ENCODE peak calls at places on chromosome X, in eight cellular contexts. H is fibroblast of pulmonary artery, W is astrocyte of the spinal cord, O is breast epithelium, L is GM12865, E is upper lobe of right lung, J is H9, Q is H1. Z is an unnamed sample.

GRCh38 chrX:1452497-1453389 is at the start of gene ASMTL:
- DNase-seq in H (peak), J (peak), L (peak), E (peak), W (peak), O (peak), Q (peak), Z (peak)

GRCh38 chrX:113370001-113370400 is 529.4 kb upstream of the AMOT start:
- DNase-seq in O (no peak), W (no peak), H (no peak), J (no peak), Q (no peak), L (no peak), E (no peak), Z (no peak)

GRCh38 chrX:104806346-104806745 is 240.3 kb downstream of the IL1RAPL2 start:
- DNase-seq in Q (no peak), O (no peak), L (no peak), W (no peak), J (no peak), H (no peak), E (no peak), Z (no peak)

GRCh38 chrX:56968980-56969379 is 26.4 kb downstream of the SPIN3 start:
- DNase-seq in H (no peak), J (no peak), Q (no peak), L (no peak), E (no peak), W (no peak), O (no peak), Z (no peak)

GRCh38 chrX:23783569-23784486 is 855 bp downstream of the SAT1 start:
- DNase-seq in E (no peak), W (peak), J (no peak), O (no peak), H (peak), Q (no peak), L (peak), Z (no peak)

GRCh38 chrX:24643116-24643515 is 4.0 kb downstream of the PCYT1B start:
- DNase-seq in W (no peak), H (peak), E (no peak), L (no peak), Q (no peak), J (no peak), O (no peak), Z (no peak)

GRCh38 chrX:108072746-108073145 is 18.6 kb downstream of the PSMD10 start:
- DNase-seq in H (no peak), E (no peak), J (no peak), W (peak), Q (no peak), L (no peak), O (no peak), Z (no peak)

GRCh38 chrX:821311-822178 is 191.0 kb downstream of the SHOX start:
- DNase-seq in Q (no peak), H (peak), J (no peak), L (no peak), W (peak), O (no peak), E (no peak), Z (peak)

GRCh38 chrX:112651766-112652165 is 28.0 kb downstream of the LHFPL1 start:
- DNase-seq in W (peak), Q (no peak), E (no peak), J (no peak), O (no peak), H (peak), L (no peak), Z (no peak)

GRCh38 chrX:76148011-76148665 is 24.7 kb upstream of the PBDC1 start:
- DNase-seq in Q (no peak), E (no peak), J (no peak), W (peak), O (no peak), H (peak), L (peak), Z (no peak)

GRCh38 chrX:31333181-31333831 is 261.5 kb upstream of the FTHL17 start:
- DNase-seq in L (no peak), J (no peak), W (peak), H (peak), E (no peak), O (no peak), Q (no peak), Z (no peak)

GRCh38 chrX:115561605-115562491 is 874 bp downstream of the PLS3 start:
- DNase-seq in J (peak), H (peak), E (peak), W (peak), Q (no peak), L (peak), O (no peak), Z (peak)

GRCh38 chrX:120575379-120576114 is 14.8 kb upstream of the CUL4B start:
- DNase-seq in H (no peak), J (peak), Q (no peak), O (no peak), W (no peak), L (no peak), E (no peak), Z (no peak)

GRCh38 chrX:13167444-13168207 is 123.2 kb upstream of the FAM9C start:
- DNase-seq in L (peak), J (no peak), W (peak), E (no peak), Q (no peak), H (peak), O (no peak), Z (no peak)

DNA sequence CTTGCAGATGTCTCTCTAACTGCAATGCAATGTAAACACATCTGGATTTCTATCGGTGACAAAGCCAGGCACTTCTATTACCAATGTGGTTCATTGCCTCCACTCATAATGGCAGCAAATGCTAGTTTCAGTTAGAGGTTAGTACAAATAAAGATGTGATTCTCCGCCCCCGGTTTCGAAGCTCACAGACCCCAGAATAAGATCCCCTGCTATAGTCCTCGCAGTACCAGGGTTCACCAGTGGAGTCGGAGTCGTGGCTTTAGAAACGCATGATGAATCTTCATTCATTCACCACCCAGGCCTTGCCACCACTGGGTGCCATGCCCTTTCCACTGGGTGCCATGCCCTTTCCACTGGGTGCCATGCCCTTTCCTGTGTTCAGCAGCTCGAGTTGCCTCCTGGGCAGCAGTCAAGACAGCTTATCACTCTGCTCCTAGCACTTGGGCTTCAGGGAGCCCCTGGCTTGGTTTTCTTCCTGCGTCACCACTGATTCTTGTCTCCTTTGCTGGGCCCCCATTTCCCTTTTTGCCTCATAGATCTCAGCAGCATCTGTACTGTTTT is 3.5 kb upstream of the NAA10 start:
- DNase-seq in L (no peak), O (no peak), W (no peak), J (no peak), Q (no peak), E (no peak), H (no peak), Z (no peak)
- TF ChIP-seq CTCF in L (no peak), O (no peak), W (peak), J (no peak), Q (no peak), E (no peak), H (peak), Z (peak)

DNA sequence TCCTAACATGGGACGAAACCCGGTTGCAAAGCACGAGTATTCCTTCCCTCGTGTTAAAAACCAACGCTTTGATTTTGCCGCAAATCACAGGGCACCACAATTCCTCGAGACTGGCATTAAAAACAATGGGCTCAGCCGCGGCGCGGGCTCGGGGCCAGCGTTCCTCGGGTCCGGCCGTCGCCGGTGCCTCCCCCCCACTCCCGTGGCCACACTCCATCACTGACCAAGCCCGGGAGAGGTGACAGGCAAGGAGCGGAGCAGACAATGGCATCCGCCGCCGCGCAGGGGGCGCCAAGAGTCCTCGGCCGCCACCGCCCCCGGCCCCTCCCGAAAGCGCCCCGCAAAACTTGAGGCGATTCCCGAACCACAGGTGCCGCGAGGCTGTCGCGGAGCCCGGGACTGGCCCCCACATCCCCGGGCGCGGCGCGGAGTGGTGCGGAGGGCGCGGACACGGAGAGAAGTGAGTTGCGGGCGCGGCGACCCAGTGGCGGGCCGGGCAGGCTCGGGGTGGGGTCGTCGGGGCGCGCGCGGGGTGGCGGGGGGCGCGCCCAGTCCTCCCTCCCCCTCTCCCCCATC is 445 bp downstream of the AP1S2 start:
- DNase-seq in H (no peak), O (peak), L (peak), W (no peak), E (peak), J (peak), Q (no peak), Z (peak)
- TF ChIP-seq CTCF in H (no peak), O (no peak), L (peak), W (peak), E (peak), J (peak), Q (no peak), Z (peak)

GRCh38 chrX:29707088-29707487 is 508.3 kb upstream of the MAGEB2 start:
- DNase-seq in W (no peak), J (no peak), E (no peak), H (no peak), Q (no peak), L (no peak), O (no peak), Z (no peak)
- TF ChIP-seq CTCF in W (no peak), J (no peak), E (no peak), H (no peak), Q (no peak), L (no peak), O (no peak), Z (peak)

DNA sequence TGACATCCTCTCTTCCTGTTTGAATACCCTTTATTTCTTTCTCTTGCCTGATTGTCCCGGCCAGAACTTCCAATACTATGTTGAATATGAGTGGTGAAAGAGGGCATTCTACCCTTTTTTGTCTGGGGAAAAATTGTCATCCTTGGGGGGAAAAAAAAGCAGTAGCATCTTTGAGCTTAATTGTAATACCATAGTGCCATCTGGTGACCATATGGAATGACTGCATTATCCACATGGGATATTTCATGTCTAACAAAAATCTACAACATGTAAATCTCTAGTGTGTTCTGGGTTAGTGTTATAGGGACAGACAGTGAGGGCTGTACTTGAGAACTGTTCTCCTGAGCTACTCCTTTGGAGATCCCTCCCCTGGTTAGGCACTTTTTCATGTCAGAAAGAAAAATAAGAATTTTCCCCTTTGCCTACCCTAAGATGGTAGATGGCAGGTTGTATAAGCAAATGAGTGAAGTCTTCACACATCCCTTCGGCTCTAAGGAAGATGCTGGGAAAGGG is 26.0 kb downstream of the CAPN6 start:
- DNase-seq in W (peak), Q (no peak), J (no peak), L (peak), H (peak), O (no peak), E (no peak), Z (no peak)
- TF ChIP-seq CTCF in W (peak), Q (no peak), J (peak), L (peak), H (peak), O (peak), E (peak), Z (peak)

DNA sequence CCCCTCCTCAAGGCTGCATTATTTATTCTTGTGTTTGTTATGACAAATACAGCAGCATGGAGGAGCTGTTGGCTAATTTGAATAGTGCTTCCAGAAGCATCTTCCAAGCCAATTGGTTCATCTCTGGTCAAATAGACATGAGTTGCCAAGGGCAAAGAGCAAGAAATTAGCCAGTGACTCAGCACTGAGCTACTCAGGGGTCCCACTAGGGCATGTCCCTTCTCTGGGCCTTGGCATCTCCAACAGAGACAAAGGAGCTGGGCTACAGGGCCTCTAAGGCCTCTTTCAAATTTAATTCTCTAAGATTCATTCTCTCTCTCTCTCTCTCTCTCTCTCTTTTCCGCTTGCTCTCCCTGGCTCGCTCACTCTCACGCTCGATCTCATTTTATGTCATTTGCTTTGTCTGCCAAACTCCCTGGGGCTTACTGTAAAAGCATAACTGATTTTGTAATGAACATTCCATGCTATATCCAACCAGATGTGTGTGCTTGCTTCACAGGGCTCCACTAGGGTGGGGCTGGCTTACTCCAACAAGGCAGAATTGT is 86.7 kb upstream of the MAGEA4 start:
- DNase-seq in W (peak), J (no peak), L (no peak), E (no peak), Q (no peak), H (peak), O (no peak), Z (no peak)
- TF ChIP-seq CTCF in W (peak), J (no peak), L (no peak), E (no peak), Q (no peak), H (peak), O (no peak), Z (no peak)

GRCh38 chrX:5681159-5681558 is 547.5 kb downstream of the NLGN4X start:
- DNase-seq in J (no peak), O (no peak), L (peak), H (no peak), E (no peak), W (peak), Q (no peak), Z (no peak)
- TF ChIP-seq CTCF in J (peak), O (no peak), L (no peak), H (no peak), E (no peak), W (peak), Q (no peak), Z (peak)

Z was measured in type B pancreatic cell.